ENCODE peak calls at places on chromosome 1, in five cellular contexts. One of them, this sample, is unnamed. For H3K9me3, the result is how much of the 10 kb centered on the place peaks cover.

GRCh38 chr1:18703041-18703621 is 72.5 kb downstream of the PAX7 start:
- DNase-seq in mammary epithelial cell: peak
- DNase-seq in endothelial cell of umbilical vein: no peak
- DNase-seq in PC-9: no peak
- DNase-seq in fibroblast of lung: no peak
- DNase-seq in this sample: no peak

GRCh38 chr1:15621975-15622374 is 4.7 kb downstream of the DDI2 start:
- DNase-seq in endothelial cell of umbilical vein: no peak
- DNase-seq in mammary epithelial cell: no peak
- DNase-seq in fibroblast of lung: no peak
- DNase-seq in PC-9: no peak
- DNase-seq in this sample: no peak

GRCh38 chr1:200305806-200306205 is 104.0 kb downstream of the ZNF281 start:
- DNase-seq in mammary epithelial cell: no peak
- DNase-seq in fibroblast of lung: no peak
- DNase-seq in endothelial cell of umbilical vein: no peak
- DNase-seq in PC-9: no peak
- DNase-seq in this sample: no peak

GRCh38 chr1:228434674-228435073 is 18.0 kb upstream of the TRIM17 start:
- DNase-seq in mammary epithelial cell: no peak
- DNase-seq in endothelial cell of umbilical vein: no peak
- DNase-seq in fibroblast of lung: no peak
- DNase-seq in PC-9: no peak
- DNase-seq in this sample: no peak

GRCh38 chr1:93623436-93623835 is 58.2 kb downstream of the BCAR3 start:
- DNase-seq in endothelial cell of umbilical vein: no peak
- DNase-seq in mammary epithelial cell: no peak
- DNase-seq in PC-9: no peak
- DNase-seq in fibroblast of lung: peak
- DNase-seq in this sample: no peak

GRCh38 chr1:111476761-111477309 is 3.1 kb downstream of the C1orf162 start:
- DNase-seq in mammary epithelial cell: no peak
- DNase-seq in PC-9: no peak
- DNase-seq in endothelial cell of umbilical vein: no peak
- DNase-seq in fibroblast of lung: no peak
- DNase-seq in this sample: no peak

GRCh38 chr1:3584915-3585314 is 26.4 kb downstream of the MEGF6 start:
- DNase-seq in PC-9: no peak
- DNase-seq in endothelial cell of umbilical vein: no peak
- DNase-seq in fibroblast of lung: no peak
- DNase-seq in mammary epithelial cell: no peak
- DNase-seq in this sample: no peak

GRCh38 chr1:20538227-20538626 is 14.1 kb upstream of the FAM43B start:
- DNase-seq in PC-9: no peak
- DNase-seq in fibroblast of lung: no peak
- DNase-seq in endothelial cell of umbilical vein: no peak
- DNase-seq in mammary epithelial cell: no peak
- DNase-seq in this sample: no peak

GRCh38 chr1:96524100-96524499 is 197.5 kb upstream of the PTBP2 start:
- DNase-seq in PC-9: no peak
- DNase-seq in endothelial cell of umbilical vein: no peak
- DNase-seq in mammary epithelial cell: no peak
- DNase-seq in fibroblast of lung: no peak
- DNase-seq in this sample: no peak

GRCh38 chr1:220991506-220991905 is 112.3 kb downstream of the HLX start:
- DNase-seq in mammary epithelial cell: no peak
- DNase-seq in endothelial cell of umbilical vein: no peak
- DNase-seq in fibroblast of lung: no peak
- DNase-seq in PC-9: no peak
- DNase-seq in this sample: no peak

GRCh38 chr1:213761845-213762407 is 225.8 kb upstream of the PROX1 start:
- DNase-seq in mammary epithelial cell: no peak
- DNase-seq in fibroblast of lung: no peak
- DNase-seq in endothelial cell of umbilical vein: peak
- DNase-seq in PC-9: no peak
- DNase-seq in this sample: no peak

GRCh38 chr1:203186446-203187305 is at the start of gene CHI3L1:
- DNase-seq in fibroblast of lung: peak
- DNase-seq in mammary epithelial cell: peak
- DNase-seq in PC-9: no peak
- DNase-seq in endothelial cell of umbilical vein: no peak
- DNase-seq in this sample: no peak

GRCh38 chr1:89890085-89890754 is 69.4 kb downstream of the LRRC8D start:
- DNase-seq in fibroblast of lung: peak
- DNase-seq in endothelial cell of umbilical vein: peak
- DNase-seq in mammary epithelial cell: peak
- DNase-seq in PC-9: peak
- DNase-seq in this sample: peak

GRCh38 chr1:244048566-244049141 is 2.4 kb upstream of the ZBTB18 start:
- DNase-seq in PC-9: no peak
- DNase-seq in mammary epithelial cell: no peak
- DNase-seq in fibroblast of lung: no peak
- DNase-seq in endothelial cell of umbilical vein: no peak
- DNase-seq in this sample: no peak

GRCh38 chr1:226276077-226276682 is 32.8 kb downstream of the LIN9 start:
- DNase-seq in endothelial cell of umbilical vein: no peak
- DNase-seq in fibroblast of lung: no peak
- DNase-seq in PC-9: no peak
- DNase-seq in mammary epithelial cell: no peak
- DNase-seq in this sample: no peak

GRCh38 chr1:23227806-23228205 is 10.5 kb upstream of the HTR1D start:
- DNase-seq in mammary epithelial cell: no peak
- DNase-seq in endothelial cell of umbilical vein: no peak
- DNase-seq in fibroblast of lung: peak
- DNase-seq in PC-9: no peak
- DNase-seq in this sample: no peak

GRCh38 chr1:34755961-34756360 is 1.1 kb downstream of the GJB5 start:
- DNase-seq in endothelial cell of umbilical vein: no peak
- DNase-seq in mammary epithelial cell: no peak
- DNase-seq in fibroblast of lung: no peak
- DNase-seq in PC-9: no peak
- DNase-seq in this sample: no peak

GRCh38 chr1:45326627-45327591 is at the start of gene HPDL:
- DNase-seq in PC-9: no peak
- DNase-seq in endothelial cell of umbilical vein: peak
- DNase-seq in mammary epithelial cell: no peak
- DNase-seq in fibroblast of lung: peak
- DNase-seq in this sample: no peak

DNA sequence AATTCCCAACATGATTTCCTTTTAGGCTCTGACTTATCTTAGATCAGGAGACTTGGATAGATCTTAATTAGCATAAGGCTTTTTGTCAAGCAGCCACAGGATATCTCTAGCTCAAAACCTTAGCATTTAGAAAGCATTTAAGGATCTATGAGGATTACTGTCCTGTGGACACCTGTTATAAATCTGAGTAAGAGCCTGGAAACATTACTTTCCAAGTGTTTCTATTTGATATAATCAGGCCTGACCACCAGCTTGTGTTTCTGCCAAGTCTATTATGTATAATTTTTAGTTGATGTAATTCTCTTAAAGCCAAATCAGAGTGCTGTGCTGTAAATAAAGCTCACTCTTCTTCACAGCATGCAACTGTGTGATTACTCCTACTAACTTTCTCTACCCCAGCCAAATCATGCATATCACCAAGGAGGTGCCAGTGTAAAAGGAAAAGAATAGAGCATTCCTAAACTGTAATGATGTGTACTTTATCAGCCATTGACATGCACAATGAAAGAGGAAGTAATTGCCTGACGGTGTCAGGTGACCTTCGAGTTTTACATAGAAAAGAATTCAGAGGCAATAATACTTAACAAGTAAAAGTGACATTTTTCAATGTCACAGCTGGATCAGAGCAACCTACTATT is 309.9 kb upstream of the PRMT6 start:
- DNase-seq in mammary epithelial cell: no peak
- DNase-seq in endothelial cell of umbilical vein: no peak
- DNase-seq in PC-9: no peak
- DNase-seq in fibroblast of lung: peak
- DNase-seq in this sample: no peak
- H3K9me3 ChIP-seq in mammary epithelial cell: under half
- H3K9me3 ChIP-seq in endothelial cell of umbilical vein: under half
- H3K9me3 ChIP-seq in PC-9: under half
- H3K9me3 ChIP-seq in fibroblast of lung: under half
- H3K9me3 ChIP-seq in this sample: under half

GRCh38 chr1:197905699-197906351 is 3.4 kb downstream of the C1orf53 start:
- DNase-seq in mammary epithelial cell: no peak
- DNase-seq in PC-9: no peak
- DNase-seq in endothelial cell of umbilical vein: no peak
- DNase-seq in fibroblast of lung: no peak
- DNase-seq in this sample: no peak
- TF ChIP-seq EZH2 in mammary epithelial cell: no peak
- TF ChIP-seq EZH2 in PC-9: no peak
- TF ChIP-seq EZH2 in endothelial cell of umbilical vein: no peak
- TF ChIP-seq EZH2 in fibroblast of lung: no peak
- TF ChIP-seq EZH2 in this sample: peak

GRCh38 chr1:172510479-172510878 is 22.5 kb upstream of the SUCO start:
- DNase-seq in PC-9: no peak
- DNase-seq in endothelial cell of umbilical vein: no peak
- DNase-seq in fibroblast of lung: no peak
- DNase-seq in mammary epithelial cell: no peak
- DNase-seq in this sample: no peak

GRCh38 chr1:172515927-172516326 is 17.0 kb upstream of the SUCO start:
- DNase-seq in endothelial cell of umbilical vein: peak
- DNase-seq in mammary epithelial cell: no peak
- DNase-seq in fibroblast of lung: no peak
- DNase-seq in PC-9: peak
- DNase-seq in this sample: no peak

GRCh38 chr1:172517545-172517944 is 15.4 kb upstream of the SUCO start:
- DNase-seq in PC-9: no peak
- DNase-seq in fibroblast of lung: no peak
- DNase-seq in mammary epithelial cell: no peak
- DNase-seq in endothelial cell of umbilical vein: no peak
- DNase-seq in this sample: no peak

GRCh38 chr1:172514108-172514507 is 18.8 kb upstream of the SUCO start:
- DNase-seq in PC-9: no peak
- DNase-seq in endothelial cell of umbilical vein: no peak
- DNase-seq in fibroblast of lung: no peak
- DNase-seq in mammary epithelial cell: no peak
- DNase-seq in this sample: no peak

DNA sequence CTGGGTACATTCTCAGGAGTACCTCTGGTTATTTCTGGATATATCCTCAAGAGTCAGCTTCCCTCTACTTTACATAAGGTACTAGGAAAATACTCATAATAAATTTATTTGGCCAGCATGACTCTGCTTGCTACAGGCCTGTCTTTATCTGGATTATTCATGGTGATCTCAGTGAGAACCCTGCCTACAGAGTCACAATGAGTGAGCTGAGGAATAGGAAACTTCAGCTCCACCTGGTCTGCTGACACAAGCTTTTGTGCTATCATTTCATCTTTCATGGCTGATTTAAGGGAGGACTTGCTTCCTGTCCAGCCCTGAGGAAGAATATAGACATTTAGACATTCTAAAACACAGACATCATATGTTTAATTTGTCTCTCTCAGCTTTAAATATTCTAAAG is 19.5 kb upstream of the SUCO start:
- DNase-seq in mammary epithelial cell: peak
- DNase-seq in fibroblast of lung: peak
- DNase-seq in endothelial cell of umbilical vein: no peak
- DNase-seq in PC-9: peak
- DNase-seq in this sample: no peak
- H3K27ac ChIP-seq in mammary epithelial cell: no peak
- H3K27ac ChIP-seq in fibroblast of lung: no peak
- H3K27ac ChIP-seq in endothelial cell of umbilical vein: no peak
- H3K27ac ChIP-seq in PC-9: no peak
- H3K27ac ChIP-seq in this sample: peak

GRCh38 chr1:246526915-246527314 is 19.8 kb upstream of the SMYD3 start:
- DNase-seq in PC-9: no peak
- DNase-seq in endothelial cell of umbilical vein: no peak
- DNase-seq in fibroblast of lung: no peak
- DNase-seq in mammary epithelial cell: no peak
- DNase-seq in this sample: no peak
- H3K9me3 ChIP-seq in PC-9: under half
- H3K9me3 ChIP-seq in endothelial cell of umbilical vein: under half
- H3K9me3 ChIP-seq in fibroblast of lung: under half
- H3K9me3 ChIP-seq in mammary epithelial cell: under half
- H3K9me3 ChIP-seq in this sample: under half

GRCh38 chr1:32538887-32539583 is at the start of gene ZBTB8A:
- DNase-seq in PC-9: peak
- DNase-seq in mammary epithelial cell: peak
- DNase-seq in fibroblast of lung: peak
- DNase-seq in endothelial cell of umbilical vein: peak
- DNase-seq in this sample: no peak
- TF ChIP-seq EZH2 in PC-9: no peak
- TF ChIP-seq EZH2 in mammary epithelial cell: no peak
- TF ChIP-seq EZH2 in fibroblast of lung: no peak
- TF ChIP-seq EZH2 in endothelial cell of umbilical vein: no peak
- TF ChIP-seq EZH2 in this sample: no peak

DNA sequence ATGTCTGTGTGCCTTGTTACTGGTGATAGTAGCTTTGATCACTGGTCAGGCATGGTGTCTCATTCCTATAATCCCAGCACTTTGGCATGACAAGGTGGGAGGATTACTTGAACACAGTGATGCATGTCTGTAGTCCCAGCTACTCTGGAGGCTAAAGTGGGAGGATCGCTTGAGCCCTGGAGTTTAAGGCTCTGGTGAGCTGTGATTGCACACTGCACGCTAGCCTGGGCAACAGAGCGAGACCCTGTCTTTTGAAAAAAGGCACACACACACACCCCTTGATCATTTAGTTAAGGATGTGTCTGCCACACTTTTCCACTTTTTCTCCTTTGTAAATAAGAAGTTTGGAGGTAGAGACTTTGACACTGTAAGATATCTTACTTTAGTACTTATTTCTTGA is 15.1 kb downstream of the MIGA1 start:
- DNase-seq in endothelial cell of umbilical vein: no peak
- DNase-seq in PC-9: no peak
- DNase-seq in fibroblast of lung: no peak
- DNase-seq in mammary epithelial cell: no peak
- DNase-seq in this sample: no peak
- H3K27ac ChIP-seq in endothelial cell of umbilical vein: no peak
- H3K27ac ChIP-seq in PC-9: no peak
- H3K27ac ChIP-seq in fibroblast of lung: no peak
- H3K27ac ChIP-seq in mammary epithelial cell: no peak
- H3K27ac ChIP-seq in this sample: no peak

GRCh38 chr1:40495315-40495903 is 13.2 kb upstream of the EXO5 start:
- DNase-seq in mammary epithelial cell: no peak
- DNase-seq in endothelial cell of umbilical vein: no peak
- DNase-seq in PC-9: no peak
- DNase-seq in fibroblast of lung: peak
- DNase-seq in this sample: no peak
- H3K9me3 ChIP-seq in mammary epithelial cell: under half
- H3K9me3 ChIP-seq in endothelial cell of umbilical vein: under half
- H3K9me3 ChIP-seq in PC-9: half or more
- H3K9me3 ChIP-seq in fibroblast of lung: under half
- H3K9me3 ChIP-seq in this sample: under half

This sample was measured in keratinocyte.